ENCODE peak calls at places on chromosomes 5 and 9, in six cellular contexts. One of them, this sample, is unnamed.
A peak's percentile ranks its signal among the peaks of the same experiment; 100 is the strongest.

GRCh38 chr5:150999704-151000452 is 20.5 kb upstream of the GPX3 start:
- DNase-seq in neural progenitor cell: no peak
- DNase-seq in GM23338: no peak
- DNase-seq in MM.1S: no peak
- DNase-seq in PC-3: no peak
- DNase-seq in OCI-LY7: no peak
- DNase-seq in this sample: peak; percentile 26

GRCh38 chr9:121609845-121610637 is 41.4 kb upstream of the DAB2IP start:
- DNase-seq in MM.1S: no peak
- DNase-seq in GM23338: no peak
- DNase-seq in PC-3: peak; percentile 93
- DNase-seq in OCI-LY7: no peak
- DNase-seq in neural progenitor cell: no peak
- DNase-seq in this sample: peak; percentile 75

GRCh38 chr9:131739192-131739961 is 499 bp downstream of the RAPGEF1 start:
- DNase-seq in GM23338: peak; percentile 57
- DNase-seq in PC-3: peak; percentile 29
- DNase-seq in neural progenitor cell: peak; percentile 68
- DNase-seq in OCI-LY7: peak; percentile 69
- DNase-seq in MM.1S: peak; percentile 41
- DNase-seq in this sample: peak; percentile 63

GRCh38 chr5:119070578-119070827 is 384 bp upstream of the DMXL1 start:
- DNase-seq in PC-3: no peak
- DNase-seq in OCI-LY7: no peak
- DNase-seq in neural progenitor cell: peak; percentile 93
- DNase-seq in GM23338: peak; percentile 93
- DNase-seq in MM.1S: no peak
- DNase-seq in this sample: peak; percentile 92

GRCh38 chr5:163915481-163915961 is 410.1 kb downstream of the MAT2B start:
- DNase-seq in PC-3: peak; percentile 12
- DNase-seq in MM.1S: peak; percentile 56
- DNase-seq in neural progenitor cell: peak; percentile 8
- DNase-seq in GM23338: peak; percentile 49
- DNase-seq in OCI-LY7: peak; percentile 93
- DNase-seq in this sample: peak; percentile 11

GRCh38 chr5:32710859-32711692 is at the start of gene NPR3:
- DNase-seq in neural progenitor cell: peak; percentile 59
- DNase-seq in OCI-LY7: no peak
- DNase-seq in PC-3: peak; percentile 20
- DNase-seq in GM23338: peak; percentile 27
- DNase-seq in MM.1S: no peak
- DNase-seq in this sample: peak; percentile 40

GRCh38 chr5:94746731-94747124 is 128.3 kb downstream of the SLF1 start:
- DNase-seq in neural progenitor cell: no peak
- DNase-seq in OCI-LY7: peak; percentile 87
- DNase-seq in PC-3: no peak
- DNase-seq in GM23338: no peak
- DNase-seq in MM.1S: no peak
- DNase-seq in this sample: no peak

GRCh38 chr9:134663753-134664415 is 22.3 kb downstream of the COL5A1 start:
- DNase-seq in OCI-LY7: no peak
- DNase-seq in PC-3: no peak
- DNase-seq in MM.1S: no peak
- DNase-seq in neural progenitor cell: no peak
- DNase-seq in GM23338: no peak
- DNase-seq in this sample: no peak

GRCh38 chr9:450057-450456 is 235.4 kb downstream of the DOCK8 start:
- DNase-seq in GM23338: no peak
- DNase-seq in PC-3: peak; percentile 37
- DNase-seq in MM.1S: no peak
- DNase-seq in neural progenitor cell: no peak
- DNase-seq in OCI-LY7: no peak
- DNase-seq in this sample: no peak

DNA sequence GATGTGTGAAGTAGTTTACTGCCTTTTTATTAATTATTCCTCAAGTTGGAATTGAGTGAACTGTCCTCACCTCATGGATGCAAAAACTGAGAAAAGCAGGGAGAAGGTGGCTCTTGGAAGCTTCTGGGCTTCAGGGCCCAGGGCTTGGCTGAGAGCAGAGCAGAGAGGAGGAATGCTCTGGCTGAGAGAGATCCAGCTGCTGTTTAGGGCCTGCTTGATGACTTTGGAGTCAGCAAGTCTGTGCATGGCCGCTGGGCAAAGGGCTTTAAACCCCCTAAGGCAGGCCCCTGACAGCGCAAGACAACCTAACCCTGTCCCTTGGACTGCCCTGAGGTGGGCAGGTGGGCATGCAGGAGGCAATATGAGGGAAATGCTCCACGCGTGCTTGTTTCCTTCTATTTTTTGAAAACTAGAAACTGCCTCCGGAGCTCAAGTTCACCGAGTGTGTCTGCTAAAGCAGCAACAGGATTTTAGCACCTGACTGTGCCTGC is 8.6 kb downstream of the STC2 start:
- DNase-seq in MM.1S: no peak
- DNase-seq in OCI-LY7: no peak
- DNase-seq in GM23338: no peak
- DNase-seq in neural progenitor cell: no peak
- DNase-seq in PC-3: no peak
- DNase-seq in this sample: no peak
- H3K27ac ChIP-seq in MM.1S: no peak overlapping the region
- H3K27ac ChIP-seq in OCI-LY7: no peak overlapping the region
- H3K27ac ChIP-seq in GM23338: peak overlapping the region; percentile 59
- H3K27ac ChIP-seq in neural progenitor cell: no peak overlapping the region
- H3K27ac ChIP-seq in PC-3: no peak overlapping the region
- H3K27ac ChIP-seq in this sample: peak overlapping the region; percentile 55

DNA sequence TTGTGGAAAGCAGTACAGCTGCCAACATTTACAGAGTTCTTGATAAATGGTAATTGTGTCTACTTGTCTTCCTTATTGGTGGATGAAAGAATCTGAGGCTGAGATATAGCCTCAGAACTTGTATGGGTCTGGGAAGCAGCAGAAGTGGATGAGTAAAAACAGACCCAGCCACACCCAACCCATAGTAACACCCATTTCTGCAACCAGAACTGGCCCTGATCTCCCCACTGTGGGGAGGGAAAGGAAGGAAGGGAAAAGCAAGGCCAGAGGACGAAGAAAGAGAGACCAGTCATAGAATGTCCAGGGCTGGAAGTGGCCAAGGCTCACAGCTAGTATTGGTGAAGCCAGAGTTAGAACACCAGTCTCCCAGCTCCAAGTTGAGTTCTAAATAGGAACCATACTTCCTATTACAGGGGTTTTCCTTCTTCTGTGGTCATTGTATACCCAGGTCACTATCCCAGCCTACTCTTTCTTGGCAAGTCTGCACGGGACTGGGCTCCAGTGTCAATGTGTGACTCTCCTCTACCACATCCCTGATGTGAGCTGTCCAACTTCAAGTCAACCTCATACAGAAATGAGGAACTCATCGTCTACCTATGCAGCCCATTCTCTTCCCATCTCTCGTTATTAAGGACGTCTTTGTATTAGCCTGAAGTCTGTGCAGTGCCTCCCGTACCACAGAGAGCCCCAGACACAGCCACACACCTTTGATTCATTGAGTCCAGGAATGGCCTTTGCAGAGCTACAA is 35.9 kb downstream of the ITK start:
- DNase-seq in MM.1S: no peak
- DNase-seq in GM23338: no peak
- DNase-seq in OCI-LY7: no peak
- DNase-seq in PC-3: no peak
- DNase-seq in neural progenitor cell: no peak
- DNase-seq in this sample: no peak
- TF ChIP-seq EZH2phosphoT487 in MM.1S: no peak
- TF ChIP-seq EZH2phosphoT487 in GM23338: no peak
- TF ChIP-seq EZH2phosphoT487 in OCI-LY7: no peak
- TF ChIP-seq EZH2phosphoT487 in PC-3: no peak
- TF ChIP-seq EZH2phosphoT487 in neural progenitor cell: no peak
- TF ChIP-seq EZH2phosphoT487 in this sample: no peak

DNA sequence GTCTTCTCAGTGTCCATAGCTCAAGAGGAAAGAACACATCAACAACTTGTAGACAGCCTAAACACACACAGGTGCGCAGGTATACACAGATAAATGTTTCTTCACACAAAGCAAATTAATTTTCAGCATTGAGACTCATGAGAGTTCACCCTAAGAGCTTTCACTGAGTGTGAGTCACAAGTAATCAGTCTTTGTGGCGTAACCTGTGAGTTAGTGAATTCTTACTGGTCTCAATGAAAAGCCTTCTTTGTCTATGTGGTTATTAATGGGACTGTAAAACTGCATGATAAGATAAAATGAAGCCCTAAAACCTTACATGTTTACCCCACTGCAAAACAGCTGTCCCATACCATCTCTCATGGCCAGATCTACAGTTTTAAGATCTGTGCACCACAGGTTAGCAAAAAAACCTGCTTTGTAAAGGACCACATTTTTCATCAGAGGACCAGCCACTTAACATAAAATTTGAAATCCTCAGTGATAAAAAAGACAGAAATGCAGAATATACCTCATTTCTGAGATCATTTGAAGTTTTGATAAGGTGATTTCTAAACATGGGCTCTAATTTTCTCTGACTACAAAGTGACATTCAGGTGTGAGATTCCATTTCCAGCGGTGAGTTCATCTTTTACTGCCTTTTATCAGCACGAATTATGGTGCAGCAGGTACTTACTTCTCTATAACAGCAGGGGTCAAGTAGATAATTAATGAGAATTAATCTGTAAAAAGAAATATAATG is 335.8 kb upstream of the PIK3R1 start:
- DNase-seq in MM.1S: no peak
- DNase-seq in neural progenitor cell: no peak
- DNase-seq in GM23338: no peak
- DNase-seq in OCI-LY7: no peak
- DNase-seq in PC-3: no peak
- DNase-seq in this sample: peak; percentile 60
- H3K27ac ChIP-seq in MM.1S: no peak overlapping the region
- H3K27ac ChIP-seq in neural progenitor cell: no peak overlapping the region
- H3K27ac ChIP-seq in GM23338: no peak overlapping the region
- H3K27ac ChIP-seq in OCI-LY7: no peak overlapping the region
- H3K27ac ChIP-seq in PC-3: no peak overlapping the region
- H3K27ac ChIP-seq in this sample: peak overlapping the region; percentile 81

GRCh38 chr5:153467546-153467945 is 22.9 kb upstream of the GRIA1 start:
- DNase-seq in GM23338: no peak
- DNase-seq in MM.1S: no peak
- DNase-seq in PC-3: no peak
- DNase-seq in OCI-LY7: no peak
- DNase-seq in neural progenitor cell: no peak
- DNase-seq in this sample: no peak

GRCh38 chr5:153458266-153458665 is 32.2 kb upstream of the GRIA1 start:
- DNase-seq in OCI-LY7: no peak
- DNase-seq in MM.1S: no peak
- DNase-seq in GM23338: no peak
- DNase-seq in neural progenitor cell: no peak
- DNase-seq in PC-3: no peak
- DNase-seq in this sample: no peak

GRCh38 chr5:153461341-153461740 is 29.1 kb upstream of the GRIA1 start:
- DNase-seq in MM.1S: no peak
- DNase-seq in neural progenitor cell: no peak
- DNase-seq in OCI-LY7: no peak
- DNase-seq in GM23338: no peak
- DNase-seq in PC-3: no peak
- DNase-seq in this sample: no peak

GRCh38 chr5:153460421-153460820 is 30.0 kb upstream of the GRIA1 start:
- DNase-seq in neural progenitor cell: no peak
- DNase-seq in PC-3: no peak
- DNase-seq in MM.1S: no peak
- DNase-seq in GM23338: no peak
- DNase-seq in OCI-LY7: no peak
- DNase-seq in this sample: no peak

GRCh38 chr5:153463806-153464205 is 26.7 kb upstream of the GRIA1 start:
- DNase-seq in OCI-LY7: no peak
- DNase-seq in MM.1S: no peak
- DNase-seq in neural progenitor cell: peak; percentile 73
- DNase-seq in PC-3: peak; percentile 63
- DNase-seq in GM23338: no peak
- DNase-seq in this sample: peak; percentile 60
- TF ChIP-seq EZH2phosphoT487 in OCI-LY7: no peak
- TF ChIP-seq EZH2phosphoT487 in MM.1S: no peak
- TF ChIP-seq EZH2phosphoT487 in neural progenitor cell: peak; percentile 31
- TF ChIP-seq EZH2phosphoT487 in PC-3: no peak
- TF ChIP-seq EZH2phosphoT487 in GM23338: no peak
- TF ChIP-seq EZH2phosphoT487 in this sample: no peak

GRCh38 chr9:33403941-33404781 is 1.8 kb upstream of the AQP7 start:
- DNase-seq in MM.1S: no peak
- DNase-seq in OCI-LY7: no peak
- DNase-seq in GM23338: no peak
- DNase-seq in neural progenitor cell: no peak
- DNase-seq in PC-3: no peak
- DNase-seq in this sample: no peak
- H3K27ac ChIP-seq in MM.1S: no peak overlapping the region
- H3K27ac ChIP-seq in OCI-LY7: no peak overlapping the region
- H3K27ac ChIP-seq in GM23338: no peak overlapping the region
- H3K27ac ChIP-seq in neural progenitor cell: no peak overlapping the region
- H3K27ac ChIP-seq in PC-3: no peak overlapping the region
- H3K27ac ChIP-seq in this sample: no peak overlapping the region

GRCh38 chr9:136438548-136438908 is 1.1 kb downstream of the INPP5E start:
- DNase-seq in MM.1S: no peak
- DNase-seq in OCI-LY7: peak; percentile 34
- DNase-seq in GM23338: peak; percentile 66
- DNase-seq in PC-3: peak; percentile 6
- DNase-seq in neural progenitor cell: peak; percentile 57
- DNase-seq in this sample: peak; percentile 44

GRCh38 chr9:136437430-136437829 is 2.2 kb downstream of the INPP5E start:
- DNase-seq in OCI-LY7: no peak
- DNase-seq in neural progenitor cell: no peak
- DNase-seq in PC-3: peak; percentile 27
- DNase-seq in GM23338: no peak
- DNase-seq in MM.1S: no peak
- DNase-seq in this sample: no peak

GRCh38 chr9:136439550-136440408 is at the start of gene INPP5E:
- DNase-seq in GM23338: peak; percentile 87
- DNase-seq in PC-3: peak; percentile 63
- DNase-seq in OCI-LY7: peak; percentile 83
- DNase-seq in neural progenitor cell: peak; percentile 86
- DNase-seq in MM.1S: peak; percentile 75
- DNase-seq in this sample: peak; percentile 87

GRCh38 chr9:136437839-136438547 is 1.7 kb downstream of the INPP5E start:
- DNase-seq in GM23338: no peak
- DNase-seq in neural progenitor cell: no peak
- DNase-seq in MM.1S: no peak
- DNase-seq in OCI-LY7: no peak
- DNase-seq in PC-3: peak; percentile 3
- DNase-seq in this sample: no peak

GRCh38 chr9:136438909-136439549 is 616 bp downstream of the INPP5E start:
- DNase-seq in PC-3: peak; percentile 16
- DNase-seq in MM.1S: peak; percentile 53
- DNase-seq in neural progenitor cell: peak; percentile 60
- DNase-seq in OCI-LY7: peak; percentile 61
- DNase-seq in GM23338: peak; percentile 43
- DNase-seq in this sample: peak; percentile 56
- TF ChIP-seq EZH2phosphoT487 in PC-3: no peak
- TF ChIP-seq EZH2phosphoT487 in MM.1S: no peak
- TF ChIP-seq EZH2phosphoT487 in neural progenitor cell: no peak
- TF ChIP-seq EZH2phosphoT487 in OCI-LY7: no peak
- TF ChIP-seq EZH2phosphoT487 in GM23338: no peak
- TF ChIP-seq EZH2phosphoT487 in this sample: no peak

GRCh38 chr5:78553991-78554390 is 94.6 kb downstream of the LHFPL2 start:
- DNase-seq in neural progenitor cell: no peak
- DNase-seq in GM23338: no peak
- DNase-seq in OCI-LY7: no peak
- DNase-seq in MM.1S: no peak
- DNase-seq in PC-3: no peak
- DNase-seq in this sample: no peak
- H3K27ac ChIP-seq in neural progenitor cell: no peak overlapping the region
- H3K27ac ChIP-seq in GM23338: no peak overlapping the region
- H3K27ac ChIP-seq in OCI-LY7: no peak overlapping the region
- H3K27ac ChIP-seq in MM.1S: no peak overlapping the region
- H3K27ac ChIP-seq in PC-3: no peak overlapping the region
- H3K27ac ChIP-seq in this sample: no peak overlapping the region

This sample was measured in hepatocyte.